ENCODE peak calls at places on chromosomes 7 and 10, in nine cellular contexts. N is Daoy; Z is EH; T is head of caudate nucleus; J is GM13976; P is GM23248; Q is stimulated activated CD8-positive, alpha-beta memory T cell treated with anti-CD3 and anti-CD28 coated beads, Interleukin-15, amount 100 ng/mL, for 24 hours; L is IMR-90; S is activated CD8-positive, alpha-beta memory T cell treated with anti-CD3 and anti-CD28 coated beads for 4 hours. W is an unnamed sample.

GRCh38 chr10:93751832-93752231 is 5.9 kb upstream of the LGI1 start:
- DNase-seq in L (peak), Z (peak), Q (no peak), J (no peak), P (peak), T (peak), N (peak), S (no peak), W (peak)

GRCh38 chr10:45373783-45374450 is at the start of gene ALOX5:
- DNase-seq in P (peak), N (peak), T (peak), Z (no peak), L (no peak), S (no peak), Q (no peak), J (peak), W (peak)

GRCh38 chr7:94177441-94177840 is 173.3 kb upstream of the BET1 start:
- DNase-seq in J (no peak), Q (no peak), L (no peak), S (no peak), N (no peak), T (no peak), P (no peak), Z (no peak), W (no peak)

GRCh38 chr7:44386139-44386913 is 60.9 kb upstream of the CAMK2B start:
- DNase-seq in P (no peak), S (no peak), L (peak), J (no peak), Q (no peak), N (peak), Z (peak), T (peak), W (no peak)

GRCh38 chr7:93910076-93910994 is 4.0 kb downstream of the GNGT1 start:
- DNase-seq in Q (no peak), L (peak), T (no peak), J (no peak), N (no peak), P (peak), S (no peak), Z (peak), W (no peak)

GRCh38 chr7:1068013-1068412 is 19.9 kb upstream of the GPER1 start:
- DNase-seq in J (no peak), Z (no peak), T (no peak), L (no peak), N (no peak), Q (no peak), P (no peak), S (no peak), W (no peak)

GRCh38 chr7:19111474-19112143 is 5.8 kb downstream of the TWIST1 start:
- DNase-seq in J (no peak), P (peak), S (no peak), L (no peak), T (no peak), Z (peak), Q (no peak), N (no peak), W (no peak)

GRCh38 chr7:159070422-159071148 is 74.1 kb downstream of the VIPR2 start:
- DNase-seq in S (no peak), Z (no peak), T (no peak), J (no peak), N (peak), Q (no peak), P (no peak), L (no peak), W (no peak)

GRCh38 chr10:58781873-58782488 is 269.3 kb downstream of the BICC1 start:
- DNase-seq in Z (peak), N (peak), J (peak), T (no peak), S (no peak), P (peak), Q (no peak), L (peak), W (peak)

GRCh38 chr7:149681274-149681673 is 92.1 kb downstream of the ZNF467 start:
- DNase-seq in Q (no peak), T (no peak), Z (no peak), P (no peak), J (no peak), S (no peak), N (no peak), L (no peak), W (no peak)

GRCh38 chr7:6167004-6167551 is 105.3 kb downstream of the CYTH3 start:
- DNase-seq in P (no peak), J (no peak), S (no peak), T (no peak), N (no peak), Q (no peak), L (no peak), Z (no peak), W (no peak)

GRCh38 chr7:38681882-38682281 is 50.7 kb upstream of the AMPH start:
- DNase-seq in J (no peak), S (no peak), Z (no peak), P (peak), Q (no peak), N (no peak), L (peak), T (no peak), W (no peak)

GRCh38 chr10:122648599-122649428 is 50.8 kb downstream of the C10orf120 start:
- DNase-seq in Z (peak), L (peak), J (peak), S (no peak), Q (no peak), P (peak), N (peak), T (peak), W (peak)

GRCh38 chr7:129684777-129685176 is 73.3 kb downstream of the NRF1 start:
- DNase-seq in Z (no peak), Q (no peak), P (no peak), L (no peak), T (no peak), N (peak), S (no peak), J (no peak), W (no peak)

GRCh38 chr7:7795203-7795602 is 76.8 kb upstream of the RPA3 start:
- DNase-seq in L (peak), Q (no peak), N (no peak), J (no peak), Z (peak), P (no peak), S (no peak), T (no peak), W (no peak)

W was measured in ACHN.